ENCODE peak calls at places on chromosomes 16 and 17, in seven cellular contexts. T, F, C, S, B, K and P are unnamed samples.

GRCh38 chr16:74747716-74748041 is 26.9 kb downstream of the FA2H start:
- ATAC-seq in T (no peak), F (no peak), C (no peak), S (no peak), B (no peak), K (no peak), P (no peak)

GRCh38 chr17:8911205-8911604 is 43.7 kb upstream of the PIK3R6 start:
- ATAC-seq in T (no peak), F (no peak), C (no peak), S (no peak), B (no peak), K (no peak), P (no peak)

GRCh38 chr16:81061855-81062608 is 15.0 kb downstream of the C16orf46 start:
- ATAC-seq in T (peak; percentile 45), F (no peak), C (no peak), S (no peak), B (no peak), K (no peak), P (no peak)

GRCh38 chr16:1309888-1310831 is 724 bp downstream of the UBE2I start:
- ATAC-seq in T (peak; percentile 61), F (no peak), C (no peak), S (no peak), B (peak; percentile 17), K (no peak), P (peak; percentile 41)

GRCh38 chr17:74274703-74275340 is 788 bp downstream of the DNAI2 start:
- ATAC-seq in T (no peak), F (no peak), C (no peak), S (no peak), B (peak; percentile 59), K (no peak), P (no peak)

GRCh38 chr17:18974407-18975149 is 22.6 kb downstream of the SLC5A10 start:
- ATAC-seq in T (no peak), F (no peak), C (no peak), S (no peak), B (no peak), K (no peak), P (no peak)

GRCh38 chr16:62829615-62830014 is 793.4 kb upstream of the CDH8 start:
- ATAC-seq in T (no peak), F (no peak), C (no peak), S (no peak), B (no peak), K (no peak), P (no peak)

GRCh38 chr17:11182430-11182829 is 58.6 kb upstream of the SHISA6 start:
- ATAC-seq in T (no peak), F (no peak), C (no peak), S (no peak), B (no peak), K (no peak), P (peak; percentile 41)

GRCh38 chr16:66030036-66030435 is 336.5 kb upstream of the CDH5 start:
- ATAC-seq in T (no peak), F (no peak), C (no peak), S (no peak), B (no peak), K (no peak), P (no peak)

GRCh38 chr17:20315321-20315720 is 152.0 kb downstream of the LGALS9B start:
- ATAC-seq in T (no peak), F (no peak), C (no peak), S (no peak), B (no peak), K (no peak), P (no peak)

GRCh38 chr16:24609417-24609739 is 70.0 kb downstream of the RBBP6 start:
- ATAC-seq in T (no peak), F (no peak), C (no peak), S (peak; percentile 42), B (no peak), K (no peak), P (no peak)

GRCh38 chr16:84729716-84730320 is 30.0 kb downstream of the USP10 start:
- ATAC-seq in T (peak; percentile 17), F (no peak), C (no peak), S (no peak), B (no peak), K (no peak), P (no peak)

GRCh38 chr16:89906141-89907025 is 12.3 kb upstream of the MC1R start:
- ATAC-seq in T (no peak), F (no peak), C (no peak), S (no peak), B (no peak), K (no peak), P (no peak)

GRCh38 chr16:22813946-22814325 is at the start of gene HS3ST2:
- ATAC-seq in T (no peak), F (peak; percentile 45), C (peak; percentile 81), S (no peak), B (no peak), K (peak; percentile 64), P (peak; percentile 59)

GRCh38 chr16:8761078-8761477 is 36.4 kb downstream of the TMEM186 start:
- ATAC-seq in T (no peak), F (no peak), C (no peak), S (no peak), B (no peak), K (peak; percentile 21), P (no peak)

GRCh38 chr16:13262270-13263090 is 361.1 kb downstream of the SHISA9 start:
- ATAC-seq in T (no peak), F (no peak), C (no peak), S (no peak), B (no peak), K (no peak), P (no peak)

GRCh38 chr16:85291302-85292148 is 179.3 kb upstream of the CIBAR2 start:
- ATAC-seq in T (peak; percentile 67), F (peak; percentile 54), C (peak; percentile 70), S (peak; percentile 85), B (no peak), K (peak; percentile 34), P (peak; percentile 56)

GRCh38 chr16:19410435-19411153 is 7.1 kb upstream of the TMC5 start:
- ATAC-seq in T (no peak), F (peak; percentile 78), C (peak; percentile 54), S (peak; percentile 83), B (no peak), K (peak; percentile 81), P (no peak)

GRCh38 chr17:36721560-36722120 is 120.3 kb downstream of the MRM1 start:
- ATAC-seq in T (peak; percentile 2), F (no peak), C (no peak), S (no peak), B (peak; percentile 45), K (peak; percentile 11), P (no peak)

GRCh38 chr17:69473801-69474170 is 59.3 kb downstream of the MAP2K6 start:
- ATAC-seq in T (no peak), F (no peak), C (no peak), S (no peak), B (no peak), K (no peak), P (peak; percentile 53)

GRCh38 chr16:24753437-24753836 is 24.0 kb downstream of the TNRC6A start:
- ATAC-seq in T (peak; percentile 31), F (no peak), C (no peak), S (no peak), B (peak; percentile 26), K (peak; percentile 56), P (no peak)

GRCh38 chr16:58472266-58472665 is 27.7 kb upstream of the NDRG4 start:
- ATAC-seq in T (no peak), F (peak; percentile 15), C (no peak), S (peak; percentile 13), B (no peak), K (no peak), P (no peak)

GRCh38 chr17:78432929-78433727 is 54.7 kb downstream of the PGS1 start:
- ATAC-seq in T (no peak), F (no peak), C (no peak), S (peak; percentile 59), B (no peak), K (no peak), P (no peak)

DNA sequence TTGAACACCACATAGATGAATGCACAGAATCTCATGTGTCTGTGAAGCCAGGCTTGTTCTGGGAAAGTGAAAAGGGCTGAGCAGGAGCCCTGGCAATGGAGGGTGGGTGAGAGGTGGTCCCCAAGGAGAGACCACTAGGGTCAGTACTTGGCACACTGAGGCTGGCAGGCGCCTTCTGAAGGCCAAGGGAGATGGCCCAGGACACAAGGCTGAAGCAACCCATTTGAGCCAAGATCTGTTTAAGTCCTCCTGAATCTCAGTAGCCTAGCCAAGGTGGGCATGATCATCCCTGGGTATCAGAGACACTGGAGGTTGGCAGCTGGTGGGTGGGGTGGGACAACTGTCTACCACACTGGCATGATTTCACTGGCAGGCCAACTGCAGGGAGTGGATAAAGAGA is 1741.2 kb downstream of the TP53TG3F start:
- ATAC-seq in T (no peak), F (no peak), C (no peak), S (no peak), B (no peak), K (no peak), P (no peak)
- H3K9me3 ChIP-seq in T (no peaks in the 10 kb centered on the region), F (peaks cover 17% of the 10 kb centered on the region), C (no peaks in the 10 kb centered on the region), S (peaks cover 68% of the 10 kb centered on the region), B (peaks cover 5% of the 10 kb centered on the region), K (no peaks in the 10 kb centered on the region), P (no peaks in the 10 kb centered on the region)

GRCh38 chr17:82941021-82942001 is 101.5 kb upstream of the ZNF750 start:
- ATAC-seq in T (no peak), F (no peak), C (no peak), S (no peak), B (no peak), K (peak; percentile 5), P (no peak)

GRCh38 chr17:82943751-82944150 is 103.9 kb upstream of the ZNF750 start:
- ATAC-seq in T (no peak), F (no peak), C (no peak), S (no peak), B (no peak), K (no peak), P (no peak)

GRCh38 chr17:82944990-82945389 is 105.2 kb upstream of the ZNF750 start:
- ATAC-seq in T (no peak), F (no peak), C (no peak), S (no peak), B (no peak), K (no peak), P (no peak)

GRCh38 chr17:82942166-82943130 is 102.6 kb upstream of the ZNF750 start:
- ATAC-seq in T (no peak), F (no peak), C (no peak), S (no peak), B (no peak), K (no peak), P (no peak)

GRCh38 chr17:82943339-82943738 is 103.5 kb upstream of the ZNF750 start:
- ATAC-seq in T (no peak), F (no peak), C (no peak), S (no peak), B (no peak), K (no peak), P (no peak)
- H3K9me3 ChIP-seq in T (peaks cover 20% of the 10 kb centered on the region), F (peaks cover 21% of the 10 kb centered on the region), C (peaks cover 3% of the 10 kb centered on the region), S (peaks cover 19% of the 10 kb centered on the region), B (peaks cover 31% of the 10 kb centered on the region), K (no peaks in the 10 kb centered on the region), P (peaks cover 39% of the 10 kb centered on the region)

GRCh38 chr16:79510879-79511278 is 89.7 kb downstream of the MAF start:
- ATAC-seq in T (no peak), F (no peak), C (no peak), S (no peak), B (no peak), K (no peak), P (no peak)
- H3K9me3 ChIP-seq in T (no peaks in the 10 kb centered on the region), F (no peaks in the 10 kb centered on the region), C (no peaks in the 10 kb centered on the region), S (no peaks in the 10 kb centered on the region), B (no peaks in the 10 kb centered on the region), K (no peaks in the 10 kb centered on the region), P (no peaks in the 10 kb centered on the region)

DNA sequence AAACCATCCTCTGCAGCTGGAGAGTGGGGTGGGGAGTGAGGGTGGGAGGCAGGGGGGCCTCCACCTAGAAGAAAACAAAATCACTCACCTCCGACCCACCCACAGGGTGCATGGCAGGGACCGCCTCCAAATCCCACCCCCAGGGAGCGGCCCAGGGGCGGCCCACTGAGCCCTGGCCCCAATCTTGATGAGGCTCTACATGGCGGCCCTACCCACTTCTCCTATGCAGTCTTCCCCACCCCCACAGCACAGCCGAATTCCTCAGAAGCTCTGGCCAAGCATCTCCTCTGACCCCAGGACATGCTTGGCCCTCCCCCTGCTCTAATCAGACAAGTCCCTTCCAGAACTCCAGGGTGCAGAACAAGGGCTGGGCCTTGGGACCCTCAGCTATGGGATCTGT is 18.2 kb upstream of the FASN start:
- ATAC-seq in T (peak; percentile 59), F (no peak), C (no peak), S (no peak), B (no peak), K (no peak), P (no peak)
- H3K9me3 ChIP-seq in T (no peaks in the 10 kb centered on the region), F (no peaks in the 10 kb centered on the region), C (no peaks in the 10 kb centered on the region), S (no peaks in the 10 kb centered on the region), B (no peaks in the 10 kb centered on the region), K (no peaks in the 10 kb centered on the region), P (no peaks in the 10 kb centered on the region)